ENCODE peak calls at places on chromosomes 12 and 14, in four cellular contexts. U is bronchial epithelial cell; K is naive thymus-derived CD4-positive, alpha-beta T cell; Q is upper lobe of right lung. Z is an unnamed sample. For H3K36me3, the result is how much of the 10 kb centered on the place peaks cover.

GRCh38 chr12:34407813-34408212 is 385.5 kb downstream of the ALG10 start:
- DNase-seq in Q (no peak), U (no peak), K (no peak), Z (no peak)

GRCh38 chr12:125110641-125111360 is 45.6 kb downstream of the AACS start:
- DNase-seq in K (no peak), Q (no peak), U (no peak), Z (no peak)

GRCh38 chr12:93054021-93054420 is 124.9 kb upstream of the EEA1 start:
- DNase-seq in K (no peak), U (no peak), Q (no peak), Z (no peak)

GRCh38 chr12:118020036-118020435 is 3.5 kb downstream of the RFC5 start:
- DNase-seq in U (no peak), K (no peak), Q (no peak), Z (no peak)

GRCh38 chr12:24048446-24048845 is 99.0 kb upstream of the SOX5 start:
- DNase-seq in U (no peak), K (no peak), Q (no peak), Z (no peak)

GRCh38 chr12:92403210-92404175 is 257.8 kb upstream of the BTG1 start:
- DNase-seq in K (peak), Q (no peak), U (no peak), Z (no peak)

GRCh38 chr12:81963651-81964050 is 204.5 kb upstream of the PPFIA2 start:
- DNase-seq in K (no peak), Q (no peak), U (no peak), Z (no peak)

GRCh38 chr14:67577181-67577580 is 22.9 kb downstream of the PIGH start:
- DNase-seq in K (no peak), Q (peak), U (no peak), Z (no peak)

GRCh38 chr12:68326720-68327119 is 5.4 kb downstream of the MDM1 start:
- DNase-seq in U (no peak), Q (no peak), K (no peak), Z (no peak)

GRCh38 chr14:102590667-102591099 is 1.8 kb upstream of the RCOR1 start:
- DNase-seq in Q (no peak), U (peak), K (no peak), Z (peak)
- H3K4me3 ChIP-seq in Q (peak), U (peak), K (no peak), Z (peak)

DNA sequence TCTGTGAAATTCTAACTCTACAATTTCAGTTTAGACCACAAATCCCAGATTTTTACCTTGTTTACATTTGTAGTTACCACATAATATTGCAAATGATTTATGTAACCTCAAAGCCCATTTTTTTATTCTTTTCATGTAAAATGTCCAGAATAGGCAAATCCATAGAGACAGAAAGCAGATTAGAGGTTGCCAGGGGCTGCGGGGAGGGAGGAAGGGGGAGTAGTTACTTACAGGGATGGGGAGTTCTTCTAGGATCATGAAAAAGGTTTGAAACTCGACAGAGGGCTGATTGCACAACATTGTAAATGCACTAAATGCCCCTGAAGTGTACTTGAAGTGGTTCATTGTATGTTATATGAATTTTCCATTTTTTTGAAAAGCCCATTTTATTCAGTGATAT is 66.5 kb downstream of the PPP2R5C start:
- DNase-seq in U (no peak), Q (no peak), K (no peak), Z (no peak)
- H3K36me3 ChIP-seq in U (under half), Q (under half), K (under half), Z (under half)

DNA sequence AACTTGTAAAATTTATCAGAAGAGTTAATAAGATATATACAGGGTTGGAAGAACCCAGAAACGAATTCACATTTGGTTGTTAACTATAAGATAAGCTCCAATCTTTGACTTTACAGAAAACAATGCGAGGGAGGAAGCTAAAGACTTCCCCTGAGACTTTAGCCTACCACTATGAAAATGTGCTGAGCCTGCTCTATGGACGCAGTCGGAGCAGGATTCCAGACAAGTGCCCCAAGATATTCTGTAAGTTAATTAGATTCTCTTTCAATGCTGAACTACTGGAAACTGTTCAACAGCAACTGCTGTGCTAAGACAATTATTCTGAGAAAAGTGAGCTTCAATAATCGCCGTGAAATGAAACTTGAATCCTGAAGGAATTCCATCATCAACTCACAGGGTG is 8.3 kb upstream of the LRRC10 start:
- DNase-seq in K (no peak), Q (no peak), U (no peak), Z (no peak)
- H3K4me3 ChIP-seq in K (no peak), Q (no peak), U (no peak), Z (no peak)

GRCh38 chr14:91220581-91221000 is 23.9 kb downstream of the GPR68 start:
- DNase-seq in U (peak), K (no peak), Q (peak), Z (no peak)

GRCh38 chr14:91223028-91223783 is 21.3 kb downstream of the GPR68 start:
- DNase-seq in U (peak), K (no peak), Q (no peak), Z (no peak)

GRCh38 chr14:91219505-91220389 is 24.8 kb downstream of the GPR68 start:
- DNase-seq in Q (peak), K (no peak), U (no peak), Z (no peak)

GRCh38 chr14:91218041-91218440 is 26.5 kb downstream of the GPR68 start:
- DNase-seq in Q (no peak), U (no peak), K (no peak), Z (no peak)

GRCh38 chr14:91221270-91221669 is 23.2 kb downstream of the GPR68 start:
- DNase-seq in Q (no peak), K (no peak), U (no peak), Z (no peak)
- H3K36me3 ChIP-seq in Q (under half), K (under half), U (under half), Z (under half)

DNA sequence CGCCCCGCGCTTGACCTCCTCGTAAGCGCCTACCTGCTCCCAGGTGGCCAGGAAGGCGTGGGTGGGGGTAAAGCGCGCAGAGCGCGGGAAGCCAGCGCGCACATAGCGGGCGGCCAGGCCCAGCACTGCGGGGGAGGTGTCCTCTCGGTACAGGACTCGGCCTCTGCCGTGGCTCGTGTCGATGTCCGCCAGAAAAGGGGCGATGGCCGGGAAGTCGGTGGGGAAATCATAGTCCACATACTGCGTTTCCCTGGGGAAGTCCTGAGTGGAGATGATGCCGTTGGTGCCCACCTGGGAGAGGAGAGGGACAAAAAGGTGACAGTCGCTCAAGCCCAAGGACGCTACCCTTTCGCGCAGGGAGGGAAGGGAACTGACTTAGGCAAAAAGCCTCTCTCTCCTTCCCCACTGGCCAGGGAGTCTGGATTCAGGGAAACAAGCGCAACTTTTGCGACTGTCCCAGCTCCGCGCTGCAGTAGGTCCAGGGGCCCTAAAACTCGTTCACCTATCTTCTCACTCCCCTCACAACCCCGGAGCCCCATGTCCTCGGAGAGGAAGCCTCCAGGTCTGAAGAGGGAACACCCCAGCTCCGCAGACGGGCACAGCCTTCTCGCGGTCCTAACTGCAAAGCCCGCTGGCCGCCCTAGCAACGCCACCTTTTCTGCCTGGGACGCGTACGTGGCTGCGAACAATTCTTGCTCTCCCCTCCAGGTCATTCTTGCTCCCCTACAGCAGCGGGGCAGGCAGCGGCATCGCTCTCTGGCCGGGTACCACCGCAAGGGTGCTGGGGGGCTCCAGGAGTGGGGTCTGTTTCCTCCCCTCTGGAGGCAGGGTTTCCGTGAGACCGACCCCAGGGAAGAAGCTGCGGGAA is 752 bp downstream of the NID2 start:
- DNase-seq in Q (peak), K (no peak), U (no peak), Z (peak)
- H3K4me3 ChIP-seq in Q (peak), K (peak), U (peak), Z (peak)

DNA sequence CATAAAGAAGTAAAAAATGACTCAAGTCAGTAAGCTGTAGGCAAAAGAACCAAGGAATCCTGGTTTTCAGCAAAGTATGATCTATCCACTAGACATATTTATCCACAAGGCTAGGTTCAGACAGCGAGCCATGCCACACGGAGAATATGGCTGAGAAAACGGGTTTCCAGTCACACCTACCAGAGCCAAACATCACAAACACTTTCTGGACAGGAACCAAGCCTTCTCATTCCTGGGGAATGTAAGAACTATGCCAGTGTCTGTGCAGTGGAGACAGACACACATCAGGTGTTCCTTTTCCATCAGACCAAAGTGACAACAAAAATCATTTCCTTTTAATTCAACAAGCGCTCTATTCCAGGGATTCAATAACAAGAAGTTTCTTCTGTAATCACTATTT is 41.1 kb downstream of the AREL1 start:
- DNase-seq in U (peak), K (no peak), Q (no peak), Z (no peak)
- H3K36me3 ChIP-seq in U (under half), K (under half), Q (half or more), Z (under half)

DNA sequence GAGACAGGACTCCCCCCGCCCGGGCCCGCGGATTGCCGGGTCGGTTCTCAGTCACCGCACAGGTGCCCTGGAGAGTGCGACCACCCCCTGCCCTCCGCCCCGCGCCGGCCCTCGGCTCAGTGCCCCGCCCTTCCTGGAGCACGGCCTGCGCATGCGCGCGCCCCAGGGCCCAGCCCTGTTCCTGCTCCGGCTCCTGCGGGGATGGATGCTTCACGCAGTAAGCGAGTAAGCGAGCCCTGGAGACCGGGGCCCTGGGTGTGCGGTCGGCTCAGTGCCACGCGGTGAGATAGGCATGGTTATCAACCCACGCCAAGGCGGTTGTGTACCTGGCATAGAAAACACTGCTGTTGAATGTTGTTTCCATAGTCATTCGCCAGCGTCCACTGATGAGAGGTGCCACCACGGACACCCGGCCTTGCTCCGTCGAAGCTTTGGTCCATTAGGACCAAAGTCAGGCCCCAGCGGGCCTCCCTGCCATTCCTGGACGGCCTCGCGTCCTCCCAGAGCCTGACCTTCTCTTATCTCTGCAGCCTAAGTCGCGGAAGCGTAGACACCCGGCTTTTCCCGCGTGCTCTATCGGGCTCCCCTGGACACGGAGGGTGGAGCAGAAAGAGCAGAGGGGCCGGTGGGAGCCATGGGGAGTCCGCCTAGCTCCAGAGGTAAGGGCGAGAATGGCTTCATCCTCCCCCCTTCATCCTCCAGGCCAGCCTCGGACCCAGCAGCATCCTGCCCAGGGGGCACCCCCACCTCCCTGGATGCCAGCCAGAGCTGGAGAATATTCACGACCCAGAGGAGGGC is 90.6 kb downstream of the PAPOLA start:
- DNase-seq in K (peak), U (peak), Q (peak), Z (peak)
- H3K4me3 ChIP-seq in K (peak), U (peak), Q (peak), Z (peak)

DNA sequence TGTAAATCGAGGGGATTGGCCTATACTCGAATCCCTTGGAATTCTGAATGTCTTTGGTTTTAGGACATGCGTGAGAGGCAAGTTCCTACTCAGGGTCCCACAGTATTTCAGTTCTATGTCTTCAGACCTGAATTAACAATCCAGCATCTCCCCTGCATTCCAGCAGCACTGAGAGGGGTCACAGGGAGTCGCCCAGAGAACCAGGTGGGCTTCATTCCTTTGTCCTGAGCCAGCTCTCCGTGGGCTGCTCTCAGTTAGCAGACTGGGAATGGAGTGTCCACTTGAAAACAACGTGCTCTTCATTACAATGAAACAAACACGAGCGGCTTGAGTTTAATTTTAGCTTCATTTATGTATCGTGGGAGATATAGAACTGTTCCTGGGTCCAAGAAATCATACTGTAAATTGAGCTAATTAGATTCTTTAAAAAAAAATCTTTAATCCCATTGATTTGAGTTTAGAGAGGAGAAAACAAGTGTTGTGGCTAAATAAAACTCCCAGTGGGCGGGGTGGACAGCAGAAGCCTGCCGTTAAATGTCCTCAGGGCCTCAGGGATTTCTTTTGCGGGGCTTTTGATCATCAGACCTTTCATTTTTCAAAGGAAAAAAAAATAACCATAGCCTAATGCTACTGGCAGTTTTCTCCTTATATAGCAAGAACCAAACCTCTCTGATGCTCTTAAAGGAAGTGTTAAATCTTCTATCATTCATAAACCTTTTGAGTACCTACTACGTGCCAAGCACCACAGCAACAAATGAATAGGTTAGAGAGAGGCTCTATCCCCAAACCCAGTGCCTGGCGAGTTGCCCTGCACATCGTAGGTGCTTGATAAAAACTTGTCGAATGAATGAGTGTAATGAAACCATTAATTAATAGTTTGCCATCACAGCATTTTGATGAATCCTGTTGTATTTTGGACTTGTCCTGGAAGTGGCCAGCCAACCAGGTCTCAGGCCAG is 140.4 kb downstream of the CHST11 start:
- DNase-seq in K (no peak), U (no peak), Q (no peak), Z (no peak)
- H3K36me3 ChIP-seq in K (under half), U (under half), Q (under half), Z (under half)

GRCh38 chr14:58912799-58913432 is 275.2 kb downstream of the DACT1 start:
- DNase-seq in U (peak), K (no peak), Q (no peak), Z (no peak)
- H3K4me3 ChIP-seq in U (no peak), K (no peak), Q (no peak), Z (no peak)

DNA sequence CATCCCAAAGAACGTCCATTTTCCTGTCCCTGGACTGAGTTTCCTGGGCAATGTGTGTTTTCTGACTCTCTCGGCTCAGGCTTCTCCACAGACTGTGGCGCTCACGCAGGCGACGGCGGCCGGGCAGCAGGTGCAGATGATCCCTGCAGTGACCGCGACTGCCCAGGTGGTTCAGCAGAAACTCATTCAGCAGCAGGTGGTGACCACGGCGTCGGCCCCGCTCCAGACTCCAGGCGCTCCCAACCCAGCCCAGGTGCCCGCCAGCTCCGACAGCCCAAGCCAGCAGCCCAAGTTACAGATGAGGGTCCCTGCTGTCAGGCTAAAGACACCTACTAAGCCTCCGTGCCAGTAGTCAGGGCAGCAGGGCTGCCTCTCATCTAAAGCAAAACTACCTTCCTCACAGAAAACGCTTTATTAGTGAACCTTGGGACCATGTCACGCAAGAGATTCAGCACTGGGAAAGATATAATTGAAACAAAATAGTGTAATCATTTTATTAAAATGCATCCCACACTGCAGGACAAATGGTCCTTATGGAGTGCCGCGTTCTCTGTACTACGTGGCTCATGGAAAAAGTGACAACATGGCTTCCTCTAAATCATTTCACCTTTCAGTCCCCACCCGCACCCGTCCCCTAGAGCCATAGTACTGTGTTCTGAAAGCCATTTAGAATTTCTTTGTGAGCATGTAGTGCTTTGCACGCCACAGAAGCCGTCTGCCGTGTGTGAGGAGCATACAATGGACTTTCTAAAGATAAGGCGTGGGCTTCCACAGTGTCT is 66.6 kb downstream of the DDX51 start:
- DNase-seq in U (no peak), K (no peak), Q (no peak), Z (no peak)
- H3K36me3 ChIP-seq in U (under half), K (under half), Q (half or more), Z (under half)